ENCODE peak calls at places on chromosomes 2 and 18, in seven cellular contexts. One of them, this sample, is unnamed.

GRCh38 chr2:179263460-179264237 is 983 bp downstream of the SESTD1 start:
- DNase-seq in pancreas: peak; percentile 82
- DNase-seq in esophagus squamous epithelium: peak; percentile 5
- DNase-seq in H9: no peak
- DNase-seq in GM12878: no peak
- DNase-seq in heart left ventricle: peak; percentile 48
- DNase-seq in endodermal cell: peak; percentile 64
- DNase-seq in this sample: peak; percentile 41

GRCh38 chr18:58578835-58579560 is 49.9 kb downstream of the ALPK2 start:
- DNase-seq in pancreas: no peak
- DNase-seq in esophagus squamous epithelium: no peak
- DNase-seq in H9: no peak
- DNase-seq in GM12878: no peak
- DNase-seq in heart left ventricle: no peak
- DNase-seq in endodermal cell: peak; percentile 47
- DNase-seq in this sample: no peak

GRCh38 chr18:37524139-37524538 is 41.5 kb downstream of the CELF4 start:
- DNase-seq in pancreas: no peak
- DNase-seq in esophagus squamous epithelium: no peak
- DNase-seq in H9: no peak
- DNase-seq in GM12878: no peak
- DNase-seq in heart left ventricle: no peak
- DNase-seq in endodermal cell: no peak
- DNase-seq in this sample: no peak

GRCh38 chr2:44951124-44951523 is 9.6 kb downstream of the SIX3 start:
- DNase-seq in pancreas: no peak
- DNase-seq in esophagus squamous epithelium: no peak
- DNase-seq in H9: no peak
- DNase-seq in GM12878: no peak
- DNase-seq in heart left ventricle: no peak
- DNase-seq in endodermal cell: no peak
- DNase-seq in this sample: no peak

GRCh38 chr2:214587442-214587841 is 176.6 kb downstream of the VWC2L start:
- DNase-seq in pancreas: no peak
- DNase-seq in esophagus squamous epithelium: no peak
- DNase-seq in H9: peak; percentile 52
- DNase-seq in GM12878: no peak
- DNase-seq in heart left ventricle: no peak
- DNase-seq in endodermal cell: peak; percentile 78
- DNase-seq in this sample: no peak

GRCh38 chr18:28201056-28201455 is 24.1 kb upstream of the CDH2 start:
- DNase-seq in pancreas: no peak
- DNase-seq in esophagus squamous epithelium: no peak
- DNase-seq in H9: no peak
- DNase-seq in GM12878: no peak
- DNase-seq in heart left ventricle: no peak
- DNase-seq in endodermal cell: no peak
- DNase-seq in this sample: no peak

GRCh38 chr18:6452194-6452593 is 37.5 kb upstream of the L3MBTL4 start:
- DNase-seq in pancreas: no peak
- DNase-seq in esophagus squamous epithelium: no peak
- DNase-seq in H9: no peak
- DNase-seq in GM12878: no peak
- DNase-seq in heart left ventricle: no peak
- DNase-seq in endodermal cell: no peak
- DNase-seq in this sample: no peak

GRCh38 chr2:74042606-74043005 is 57.9 kb downstream of the TET3 start:
- DNase-seq in pancreas: no peak
- DNase-seq in esophagus squamous epithelium: no peak
- DNase-seq in H9: no peak
- DNase-seq in GM12878: no peak
- DNase-seq in heart left ventricle: no peak
- DNase-seq in endodermal cell: no peak
- DNase-seq in this sample: no peak

GRCh38 chr2:131426727-131427126 is 49.2 kb upstream of the TUBA3D start:
- DNase-seq in pancreas: no peak
- DNase-seq in esophagus squamous epithelium: no peak
- DNase-seq in H9: no peak
- DNase-seq in GM12878: no peak
- DNase-seq in heart left ventricle: no peak
- DNase-seq in endodermal cell: no peak
- DNase-seq in this sample: no peak

GRCh38 chr2:195612515-195613495 is 44.2 kb upstream of the SLC39A10 start:
- DNase-seq in pancreas: no peak
- DNase-seq in esophagus squamous epithelium: no peak
- DNase-seq in H9: peak; percentile 79
- DNase-seq in GM12878: no peak
- DNase-seq in heart left ventricle: no peak
- DNase-seq in endodermal cell: peak; percentile 88
- DNase-seq in this sample: no peak

GRCh38 chr18:48769006-48769646 is 181.6 kb downstream of the SMAD7 start:
- DNase-seq in pancreas: no peak
- DNase-seq in esophagus squamous epithelium: no peak
- DNase-seq in H9: no peak
- DNase-seq in GM12878: no peak
- DNase-seq in heart left ventricle: no peak
- DNase-seq in endodermal cell: no peak
- DNase-seq in this sample: no peak

DNA sequence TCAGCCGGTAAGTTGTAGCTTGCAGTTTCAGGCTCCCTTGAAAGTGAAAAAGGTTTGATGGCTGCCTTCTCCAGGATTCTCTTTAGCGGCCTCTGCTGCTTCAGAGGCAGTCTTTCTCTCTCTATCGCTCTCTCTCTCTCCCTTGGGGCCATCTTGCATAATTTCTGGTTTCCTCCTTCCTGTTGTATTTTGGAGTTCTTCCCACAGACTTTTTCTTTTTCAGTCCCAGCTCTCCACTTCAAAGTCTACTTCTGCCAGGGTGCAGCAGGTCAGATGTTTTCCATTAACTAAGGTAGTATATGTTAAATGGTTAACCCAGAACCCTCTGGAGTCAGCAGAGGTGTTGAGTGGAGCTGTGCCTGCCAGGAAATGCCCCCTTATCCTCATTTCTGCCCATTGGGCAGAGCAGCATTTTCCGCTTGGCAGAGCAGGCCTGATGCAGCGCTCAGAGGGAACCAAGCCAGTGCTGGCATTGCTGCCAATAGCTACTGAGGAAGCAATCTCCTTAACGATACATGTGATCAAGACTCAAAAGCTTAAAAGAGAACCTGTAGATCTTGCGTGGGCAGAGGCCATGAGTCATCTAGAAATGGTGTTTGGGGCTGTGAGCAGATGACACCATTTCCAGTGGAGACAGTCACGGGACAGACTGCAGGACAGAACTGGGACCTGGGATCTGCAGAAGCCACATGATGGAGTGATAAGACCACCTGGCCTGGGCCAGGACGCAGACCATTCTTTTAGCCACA is 20.8 kb downstream of the DBI start:
- DNase-seq in pancreas: peak; percentile 77
- DNase-seq in esophagus squamous epithelium: no peak
- DNase-seq in H9: no peak
- DNase-seq in GM12878: peak; percentile 59
- DNase-seq in heart left ventricle: peak; percentile 49
- DNase-seq in endodermal cell: peak; percentile 34
- DNase-seq in this sample: peak; percentile 55
- TF ChIP-seq CTCF in pancreas: no peak
- TF ChIP-seq CTCF in esophagus squamous epithelium: peak; percentile 13
- TF ChIP-seq CTCF in H9: peak; percentile 26
- TF ChIP-seq CTCF in GM12878: peak; percentile 40
- TF ChIP-seq CTCF in heart left ventricle: peak; percentile 15
- TF ChIP-seq CTCF in endodermal cell: peak; percentile 32
- TF ChIP-seq CTCF in this sample: no peak

GRCh38 chr2:197273485-197273884 is 37.1 kb downstream of the ANKRD44 start:
- DNase-seq in pancreas: peak; percentile 73
- DNase-seq in esophagus squamous epithelium: no peak
- DNase-seq in H9: no peak
- DNase-seq in GM12878: no peak
- DNase-seq in heart left ventricle: no peak
- DNase-seq in endodermal cell: no peak
- DNase-seq in this sample: no peak

GRCh38 chr2:197270601-197271000 is 40.0 kb downstream of the ANKRD44 start:
- DNase-seq in pancreas: no peak
- DNase-seq in esophagus squamous epithelium: no peak
- DNase-seq in H9: no peak
- DNase-seq in GM12878: no peak
- DNase-seq in heart left ventricle: no peak
- DNase-seq in endodermal cell: no peak
- DNase-seq in this sample: no peak

GRCh38 chr2:197266477-197266876 is 44.1 kb downstream of the ANKRD44 start:
- DNase-seq in pancreas: no peak
- DNase-seq in esophagus squamous epithelium: no peak
- DNase-seq in H9: no peak
- DNase-seq in GM12878: no peak
- DNase-seq in heart left ventricle: no peak
- DNase-seq in endodermal cell: no peak
- DNase-seq in this sample: no peak

GRCh38 chr2:197269173-197269572 is 41.4 kb downstream of the ANKRD44 start:
- DNase-seq in pancreas: no peak
- DNase-seq in esophagus squamous epithelium: no peak
- DNase-seq in H9: no peak
- DNase-seq in GM12878: no peak
- DNase-seq in heart left ventricle: no peak
- DNase-seq in endodermal cell: no peak
- DNase-seq in this sample: no peak

GRCh38 chr2:197269815-197270214 is 40.8 kb downstream of the ANKRD44 start:
- DNase-seq in pancreas: no peak
- DNase-seq in esophagus squamous epithelium: no peak
- DNase-seq in H9: no peak
- DNase-seq in GM12878: no peak
- DNase-seq in heart left ventricle: no peak
- DNase-seq in endodermal cell: no peak
- DNase-seq in this sample: no peak
- H3K4me1 ChIP-seq in pancreas: peaks cover 3% of the 10 kb centered on the region
- H3K4me1 ChIP-seq in esophagus squamous epithelium: peaks cover 16% of the 10 kb centered on the region
- H3K4me1 ChIP-seq in H9: no peaks in the 10 kb centered on the region
- H3K4me1 ChIP-seq in GM12878: peaks cover 48% of the 10 kb centered on the region
- H3K4me1 ChIP-seq in heart left ventricle: no peaks in the 10 kb centered on the region
- H3K4me1 ChIP-seq in endodermal cell: peaks cover 10% of the 10 kb centered on the region
- H3K4me1 ChIP-seq in this sample: peaks cover 12% of the 10 kb centered on the region

GRCh38 chr2:149606251-149606811 is 18.8 kb upstream of the MMADHC start:
- DNase-seq in pancreas: no peak
- DNase-seq in esophagus squamous epithelium: no peak
- DNase-seq in H9: no peak
- DNase-seq in GM12878: no peak
- DNase-seq in heart left ventricle: no peak
- DNase-seq in endodermal cell: no peak
- DNase-seq in this sample: no peak

GRCh38 chr2:149617057-149617456 is 29.5 kb upstream of the MMADHC start:
- DNase-seq in pancreas: no peak
- DNase-seq in esophagus squamous epithelium: no peak
- DNase-seq in H9: no peak
- DNase-seq in GM12878: no peak
- DNase-seq in heart left ventricle: no peak
- DNase-seq in endodermal cell: no peak
- DNase-seq in this sample: no peak

GRCh38 chr2:149612122-149612521 is 24.5 kb upstream of the MMADHC start:
- DNase-seq in pancreas: no peak
- DNase-seq in esophagus squamous epithelium: no peak
- DNase-seq in H9: no peak
- DNase-seq in GM12878: no peak
- DNase-seq in heart left ventricle: no peak
- DNase-seq in endodermal cell: peak; percentile 42
- DNase-seq in this sample: no peak

GRCh38 chr2:149613712-149614111 is 26.1 kb upstream of the MMADHC start:
- DNase-seq in pancreas: no peak
- DNase-seq in esophagus squamous epithelium: no peak
- DNase-seq in H9: no peak
- DNase-seq in GM12878: no peak
- DNase-seq in heart left ventricle: no peak
- DNase-seq in endodermal cell: no peak
- DNase-seq in this sample: no peak

DNA sequence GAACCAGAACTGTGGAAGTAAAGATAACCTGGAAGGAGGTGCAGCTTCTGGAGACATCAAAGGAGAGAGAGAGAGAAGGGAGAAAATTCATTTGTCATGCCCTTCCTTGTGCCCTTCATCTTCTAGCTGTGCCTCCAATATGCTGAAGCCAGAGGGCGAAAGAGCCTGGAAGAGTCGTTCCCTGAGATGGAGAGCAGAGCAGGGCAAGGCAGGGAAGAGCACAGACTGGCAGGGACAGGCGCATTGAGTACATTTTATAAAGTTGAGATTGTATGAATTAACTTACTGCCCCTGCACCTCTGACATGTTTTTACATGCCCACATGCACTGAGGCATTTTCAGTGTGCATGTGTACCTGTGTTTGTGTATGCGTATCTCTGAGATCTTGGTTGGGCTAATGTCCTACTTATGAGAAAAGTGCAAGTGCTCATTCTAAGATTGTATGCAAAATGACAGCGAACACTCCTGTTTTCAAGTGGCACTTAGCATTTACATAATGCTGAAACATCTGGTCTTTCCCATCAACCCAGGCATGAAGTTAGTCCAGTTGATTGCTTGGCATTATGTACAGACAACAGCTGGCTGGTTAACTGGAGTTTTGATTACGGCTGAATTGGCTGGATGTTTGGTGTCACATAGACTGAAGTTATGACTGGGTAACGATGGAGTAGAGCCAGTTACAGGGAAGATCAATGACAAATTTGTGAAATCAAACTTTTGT is 23.7 kb upstream of the MMADHC start:
- DNase-seq in pancreas: no peak
- DNase-seq in esophagus squamous epithelium: no peak
- DNase-seq in H9: peak; percentile 36
- DNase-seq in GM12878: no peak
- DNase-seq in heart left ventricle: no peak
- DNase-seq in endodermal cell: peak; percentile 64
- DNase-seq in this sample: no peak
- TF ChIP-seq CTCF in pancreas: no peak
- TF ChIP-seq CTCF in esophagus squamous epithelium: no peak
- TF ChIP-seq CTCF in H9: peak; percentile 56
- TF ChIP-seq CTCF in GM12878: no peak
- TF ChIP-seq CTCF in heart left ventricle: no peak
- TF ChIP-seq CTCF in endodermal cell: peak; percentile 70
- TF ChIP-seq CTCF in this sample: no peak

GRCh38 chr2:85162746-85163301 is 29.6 kb downstream of the TCF7L1 start:
- DNase-seq in pancreas: no peak
- DNase-seq in esophagus squamous epithelium: no peak
- DNase-seq in H9: no peak
- DNase-seq in GM12878: no peak
- DNase-seq in heart left ventricle: no peak
- DNase-seq in endodermal cell: peak; percentile 40
- DNase-seq in this sample: no peak
- H3K4me1 ChIP-seq in pancreas: peaks cover 8% of the 10 kb centered on the region
- H3K4me1 ChIP-seq in esophagus squamous epithelium: no peaks in the 10 kb centered on the region
- H3K4me1 ChIP-seq in H9: peaks cover 21% of the 10 kb centered on the region
- H3K4me1 ChIP-seq in GM12878: no peaks in the 10 kb centered on the region
- H3K4me1 ChIP-seq in heart left ventricle: peaks cover 42% of the 10 kb centered on the region
- H3K4me1 ChIP-seq in endodermal cell: peaks cover 30% of the 10 kb centered on the region
- H3K4me1 ChIP-seq in this sample: peaks cover 19% of the 10 kb centered on the region

This sample was measured in transverse colon.